ENCODE peak calls at places on chromosome 18, in four cellular contexts. J is HepG2, G is K562, T is GM12878. X is an unnamed sample.

GRCh38 chr18:48955528-48956261 is 4.9 kb upstream of the SMAD7 start:
- DNase-seq in J (no peak), G (peak; percentile 32), T (no peak), X (no peak)

GRCh38 chr18:23573948-23574431 is 12.3 kb downstream of the NPC1 start:
- DNase-seq in T (no peak), G (peak; percentile 32), J (no peak), X (no peak)

GRCh38 chr18:74083071-74083954 is 64.3 kb downstream of the FBXO15 start:
- DNase-seq in T (no peak), G (no peak), J (no peak), X (no peak)

GRCh38 chr18:80044072-80044471 is 9.8 kb downstream of the RBFA start:
- DNase-seq in G (no peak), J (peak; percentile 67), T (no peak), X (no peak)

GRCh38 chr18:38243291-38243690 is 677.7 kb upstream of the CELF4 start:
- DNase-seq in G (no peak), T (no peak), J (no peak), X (no peak)

GRCh38 chr18:61400714-61401113 is 67.5 kb downstream of the CDH20 start:
- DNase-seq in G (no peak), J (no peak), T (no peak), X (no peak)

GRCh38 chr18:3328522-3328921 is 66.6 kb downstream of the MYL12B start:
- DNase-seq in G (no peak), T (no peak), J (no peak), X (no peak)

GRCh38 chr18:51890762-51891161 is 449.2 kb upstream of the DCC start:
- DNase-seq in J (no peak), T (no peak), G (no peak), X (no peak)

GRCh38 chr18:77146249-77147080 is 13.9 kb upstream of the MBP start:
- DNase-seq in J (no peak), T (no peak), G (no peak), X (no peak)

GRCh38 chr18:52402814-52403213 is 62.8 kb downstream of the DCC start:
- DNase-seq in T (no peak), J (no peak), G (no peak), X (no peak)

GRCh38 chr18:67733094-67733493 is 216.6 kb upstream of the DSEL start:
- DNase-seq in J (no peak), T (no peak), G (no peak), X (no peak)

GRCh38 chr18:76471593-76471992 is 23.4 kb downstream of the ZNF516 start:
- DNase-seq in T (no peak), G (no peak), J (no peak), X (no peak)

GRCh38 chr18:58242435-58242834 is 198.4 kb downstream of the NEDD4L start:
- DNase-seq in T (no peak), J (no peak), G (no peak), X (no peak)

GRCh38 chr18:66587430-66587829 is 16.5 kb downstream of the CDH19 start:
- DNase-seq in T (no peak), G (no peak), J (no peak), X (no peak)

GRCh38 chr18:59189746-59190145 is 30.2 kb upstream of the GRP start:
- DNase-seq in T (no peak), J (no peak), G (no peak), X (no peak)

GRCh38 chr18:76209597-76209996 is 285.4 kb downstream of the ZNF516 start:
- DNase-seq in G (no peak), J (no peak), T (no peak), X (no peak)

GRCh38 chr18:75456277-75456676 is 28.8 kb upstream of the SMIM21 start:
- DNase-seq in J (no peak), G (no peak), T (no peak), X (no peak)

GRCh38 chr18:7158201-7158600 is 40.6 kb upstream of the LAMA1 start:
- DNase-seq in G (no peak), J (no peak), T (no peak), X (no peak)

GRCh38 chr18:53018791-53019190 is 678.8 kb downstream of the DCC start:
- DNase-seq in T (no peak), J (no peak), G (no peak), X (no peak)

GRCh38 chr18:67417864-67418523 is 98.5 kb downstream of the DSEL start:
- DNase-seq in J (peak; percentile 23), G (peak; percentile 17), T (peak; percentile 5), X (no peak)

GRCh38 chr18:42296723-42297122 is 341.7 kb downstream of the PIK3C3 start:
- DNase-seq in G (no peak), T (no peak), J (no peak), X (no peak)

GRCh38 chr18:13893418-13893760 is 21.9 kb downstream of the MC2R start:
- DNase-seq in J (no peak), G (no peak), T (peak; percentile 63), X (no peak)

GRCh38 chr18:44939037-44939665 is 258.5 kb downstream of the SETBP1 start:
- DNase-seq in T (no peak), J (no peak), G (no peak), X (no peak)

GRCh38 chr18:44936485-44936884 is 255.8 kb downstream of the SETBP1 start:
- DNase-seq in T (no peak), J (no peak), G (no peak), X (no peak)

GRCh38 chr18:44941519-44941918 is 260.8 kb downstream of the SETBP1 start:
- DNase-seq in T (no peak), J (no peak), G (no peak), X (no peak)

GRCh38 chr18:44937985-44938384 is 257.3 kb downstream of the SETBP1 start:
- DNase-seq in J (no peak), G (no peak), T (no peak), X (no peak)

DNA sequence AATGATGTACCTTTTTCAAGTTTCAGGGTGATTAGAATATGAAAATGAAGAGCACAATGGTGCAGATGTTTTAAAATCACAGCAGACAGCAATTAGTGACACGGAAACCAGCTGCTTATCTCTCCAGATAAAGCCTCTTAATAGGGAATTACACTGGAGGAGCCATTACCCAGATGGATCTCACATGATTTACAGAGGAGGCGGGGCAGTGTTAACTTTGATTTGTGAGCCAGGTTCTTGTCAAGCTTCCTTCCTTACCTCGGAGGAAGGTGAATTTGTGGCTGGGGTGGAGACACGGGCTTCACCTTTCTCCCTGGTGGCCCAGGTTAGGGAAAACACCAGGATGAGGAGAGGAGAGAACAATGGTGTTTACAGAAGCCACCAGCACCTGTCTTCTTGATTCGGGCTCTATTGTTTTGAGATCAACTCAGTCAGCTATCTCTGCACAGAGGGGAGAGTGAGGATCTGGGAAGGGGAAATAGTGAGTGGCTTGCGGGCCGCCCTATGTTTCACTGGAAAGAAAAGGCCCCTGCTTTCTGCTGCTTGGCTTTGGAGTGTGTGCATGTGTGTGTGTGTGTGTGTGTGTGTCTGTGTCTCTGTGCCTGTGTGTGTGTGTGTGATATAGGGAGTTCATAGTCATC is 257.8 kb downstream of the SETBP1 start:
- DNase-seq in T (no peak), G (no peak), J (no peak), X (no peak)
- TF ChIP-seq TCF7 in T (no peak), G (no peak), J (no peak), X (no peak)

DNA sequence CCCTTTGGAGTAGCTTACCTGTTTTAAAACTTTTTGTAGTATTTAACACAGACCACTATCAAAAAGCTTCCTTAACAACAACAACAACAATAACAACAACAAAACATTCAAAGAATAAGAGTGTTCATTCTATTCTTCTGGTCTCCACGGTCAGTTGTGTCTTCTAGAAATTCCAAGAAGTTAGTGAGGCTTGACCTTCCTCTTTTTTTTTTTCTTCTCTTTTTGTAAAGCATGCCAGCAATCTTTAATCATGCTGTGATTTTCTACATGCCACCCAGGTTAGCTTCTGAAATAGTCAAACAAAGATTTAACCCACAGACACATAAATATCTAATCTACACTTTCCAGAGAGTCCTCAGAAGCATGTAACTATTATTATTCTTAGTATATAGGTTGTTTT is 28.4 kb upstream of the KLHL14 start:
- DNase-seq in J (no peak), G (no peak), T (no peak), X (no peak)
- TF ChIP-seq ETV6 in J (no peak), G (no peak), T (no peak), X (no peak)

GRCh38 chr18:54736981-54737380 is 91.3 kb upstream of the RAB27B start:
- DNase-seq in G (no peak), J (no peak), T (no peak), X (no peak)

GRCh38 chr18:54739476-54739875 is 88.8 kb upstream of the RAB27B start:
- DNase-seq in G (no peak), T (no peak), J (no peak), X (no peak)

GRCh38 chr18:54734059-54734458 is 94.2 kb upstream of the RAB27B start:
- DNase-seq in T (no peak), J (no peak), G (peak; percentile 45), X (no peak)

GRCh38 chr18:54740146-54740844 is 88.0 kb upstream of the RAB27B start:
- DNase-seq in T (no peak), G (no peak), J (no peak), X (no peak)

GRCh38 chr18:54737986-54738385 is 90.3 kb upstream of the RAB27B start:
- DNase-seq in G (no peak), T (no peak), J (no peak), X (no peak)
- TF ChIP-seq TCF7 in G (no peak), T (no peak), J (no peak), X (no peak)

GRCh38 chr18:34591920-34592444 is 118.1 kb upstream of the DTNA start:
- DNase-seq in T (no peak), G (no peak), J (no peak), X (no peak)
- TF ChIP-seq ETV6 in T (no peak), G (no peak), J (no peak), X (no peak)

GRCh38 chr18:47603158-47603557 is 327.3 kb downstream of the SMAD2 start:
- DNase-seq in G (no peak), T (no peak), J (no peak), X (no peak)

GRCh38 chr18:47605093-47605492 is 325.4 kb downstream of the SMAD2 start:
- DNase-seq in G (no peak), J (no peak), T (no peak), X (no peak)

GRCh38 chr18:47602273-47602897 is 328.1 kb downstream of the SMAD2 start:
- DNase-seq in G (no peak), J (no peak), T (no peak), X (no peak)

GRCh38 chr18:47601608-47602272 is 328.7 kb downstream of the SMAD2 start:
- DNase-seq in G (no peak), J (no peak), T (no peak), X (no peak)

DNA sequence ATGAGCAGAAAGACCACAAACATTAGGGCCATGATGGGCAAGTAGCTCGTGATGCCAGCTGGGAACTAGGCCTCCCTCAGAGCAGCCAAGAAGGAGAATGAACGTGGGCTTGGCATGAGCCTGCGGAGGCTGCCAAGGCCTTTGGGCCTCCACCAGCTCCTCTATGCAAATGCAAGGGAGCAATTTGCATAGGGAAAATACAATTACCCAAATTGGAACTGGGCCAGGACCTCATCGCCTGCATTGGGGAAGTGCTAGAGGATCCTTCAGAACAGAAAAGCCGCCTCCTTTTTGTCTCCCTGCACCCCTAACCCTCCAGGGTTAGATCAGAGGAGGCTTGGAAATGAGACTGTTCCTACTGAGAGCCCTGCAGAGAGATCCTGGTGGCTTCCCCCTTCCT is 326.4 kb downstream of the SMAD2 start:
- DNase-seq in J (no peak), G (no peak), T (no peak), X (no peak)
- TF ChIP-seq TCF7 in J (no peak), G (no peak), T (no peak), X (no peak)

DNA sequence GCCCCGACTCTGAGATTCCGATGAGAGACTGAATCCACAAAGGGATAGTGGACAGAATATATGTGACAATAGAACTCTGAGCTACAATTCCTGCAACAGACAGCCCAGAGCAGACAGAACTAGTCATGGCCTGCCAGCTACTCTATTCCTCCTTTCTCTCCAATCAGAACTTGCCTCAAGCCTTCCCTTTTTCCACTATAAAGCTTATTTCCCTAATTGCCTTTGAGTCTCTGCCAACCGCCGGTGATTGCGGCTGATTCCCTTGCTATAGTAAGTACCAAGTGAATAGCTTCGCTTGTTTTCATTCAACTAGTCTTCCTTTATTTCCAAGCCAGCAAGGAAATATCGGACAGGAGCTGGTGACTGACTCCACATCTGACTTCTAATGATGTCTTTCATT is 96.8 kb downstream of the DSC3 start:
- DNase-seq in T (no peak), J (no peak), G (no peak), X (no peak)
- TF ChIP-seq ETV6 in T (no peak), J (no peak), G (no peak), X (no peak)

X was measured in WTC11.